ENCODE peak calls at places on chromosomes 13 and 19, in four cellular contexts. V is fibroblast of mammary gland, Q is WTC11, W is NT2/D1. S is an unnamed sample.

GRCh38 chr19:38806371-38806770 is 6.4 kb downstream of the LGALS4 start:
- DNase-seq in V (no peak), Q (no peak), W (no peak), S (no peak)

GRCh38 chr13:31846984-31847752 is 107.8 kb downstream of the RXFP2 start:
- DNase-seq in V (peak), Q (no peak), W (no peak), S (no peak)

GRCh38 chr13:70964124-70964523 is 855.9 kb upstream of the KLHL1 start:
- DNase-seq in V (no peak), Q (no peak), W (no peak), S (peak)

GRCh38 chr13:83423361-83423760 is 458.9 kb downstream of the SLITRK1 start:
- DNase-seq in V (no peak), Q (no peak), W (no peak), S (no peak)

GRCh38 chr19:35693835-35694599 is 10.3 kb upstream of the ZBTB32 start:
- DNase-seq in V (peak), Q (peak), W (peak), S (peak)

GRCh38 chr13:106381083-106381482 is 154.4 kb downstream of the EFNB2 start:
- DNase-seq in V (no peak), Q (no peak), W (peak), S (no peak)

GRCh38 chr19:41175825-41176734 is 16.9 kb upstream of the CYP2S1 start:
- DNase-seq in V (peak), Q (peak), W (peak), S (peak)

GRCh38 chr19:48806818-48807589 is 3.8 kb downstream of the BCAT2 start:
- DNase-seq in V (peak), Q (peak), W (no peak), S (peak)

GRCh38 chr13:73189766-73190165 is 131.0 kb downstream of the KLF5 start:
- DNase-seq in V (no peak), Q (no peak), W (peak), S (no peak)

GRCh38 chr13:20851844-20852402 is 50.6 kb downstream of the XPO4 start:
- DNase-seq in V (no peak), Q (no peak), W (no peak), S (no peak)

GRCh38 chr19:32691952-32692726 is 518 bp downstream of the NUDT19 start:
- DNase-seq in V (peak), Q (peak), W (no peak), S (peak)

GRCh38 chr19:10052602-10053360 is 33.3 kb upstream of the SHFL start:
- DNase-seq in V (no peak), Q (no peak), W (no peak), S (no peak)

GRCh38 chr13:20977394-20977793 is 74.8 kb upstream of the XPO4 start:
- DNase-seq in V (no peak), Q (no peak), W (no peak), S (no peak)

GRCh38 chr13:95524270-95524901 is 28.1 kb upstream of the CLDN10 start:
- DNase-seq in V (peak), Q (no peak), W (no peak), S (peak)

GRCh38 chr19:16213076-16213475 is 15.4 kb downstream of the AP1M1 start:
- DNase-seq in V (no peak), Q (no peak), W (no peak), S (no peak)

GRCh38 chr13:104534847-104535246 is 1468.6 kb upstream of the SLC10A2 start:
- DNase-seq in V (no peak), Q (peak), W (peak), S (no peak)